ENCODE peak calls at places on chromosomes 16 and 17, in five cellular contexts. U, W, Y, B and D are unnamed samples.

GRCh38 chr17:45251931-45252330 is 10.0 kb downstream of the SPATA32 start:
- DNase-seq in U (no peak), W (no peak), Y (no peak), B (no peak), D (no peak)

GRCh38 chr17:46903762-46904672 is 18.9 kb upstream of the GOSR2 start:
- DNase-seq in U (no peak), W (no peak), Y (no peak), B (no peak), D (no peak)

GRCh38 chr16:16861546-16861945 is 482.6 kb downstream of the NPIPA7 start:
- DNase-seq in U (peak; percentile 38), W (peak; percentile 56), Y (peak; percentile 42), B (peak; percentile 83), D (peak; percentile 59)

GRCh38 chr17:59046192-59046591 is 60.5 kb downstream of the TRIM37 start:
- DNase-seq in U (no peak), W (no peak), Y (no peak), B (no peak), D (no peak)

GRCh38 chr17:77611791-77612466 is 346.6 kb upstream of the TNRC6C start:
- DNase-seq in U (no peak), W (no peak), Y (no peak), B (no peak), D (no peak)

GRCh38 chr16:81901483-81901882 is 109.8 kb downstream of the SDR42E1 start:
- DNase-seq in U (no peak), W (peak; percentile 12), Y (peak; percentile 48), B (no peak), D (no peak)

GRCh38 chr16:85285681-85286065 is 173.4 kb upstream of the CIBAR2 start:
- DNase-seq in U (no peak), W (no peak), Y (no peak), B (no peak), D (no peak)

GRCh38 chr17:56756536-56756935 is 77.2 kb downstream of the C17orf67 start:
- DNase-seq in U (peak; percentile 31), W (no peak), Y (no peak), B (no peak), D (no peak)

GRCh38 chr17:17694229-17695081 is 13.2 kb downstream of the RAI1 start:
- DNase-seq in U (peak; percentile 82), W (peak; percentile 80), Y (peak; percentile 54), B (peak; percentile 91), D (peak; percentile 85)

GRCh38 chr16:12706628-12707027 is 97.1 kb downstream of the CPPED1 start:
- DNase-seq in U (no peak), W (no peak), Y (no peak), B (no peak), D (no peak)

GRCh38 chr17:37135581-37135980 is 186.8 kb downstream of the AATF start:
- DNase-seq in U (no peak), W (no peak), Y (no peak), B (no peak), D (no peak)

GRCh38 chr16:84641643-84642358 is 6.5 kb upstream of the KLHL36 start:
- DNase-seq in U (no peak), W (no peak), Y (no peak), B (no peak), D (no peak)

GRCh38 chr16:69839240-69839688 is 77.1 kb downstream of the WWP2 start:
- DNase-seq in U (no peak), W (peak; percentile 52), Y (no peak), B (no peak), D (peak; percentile 52)

GRCh38 chr16:51390877-51391276 is 239.8 kb upstream of the SALL1 start:
- DNase-seq in U (no peak), W (no peak), Y (no peak), B (no peak), D (no peak)

GRCh38 chr16:3259097-3259496 is 2.7 kb upstream of the MEFV start:
- DNase-seq in U (no peak), W (peak; percentile 10), Y (peak; percentile 65), B (no peak), D (no peak)

GRCh38 chr16:65959978-65960377 is 406.5 kb upstream of the CDH5 start:
- DNase-seq in U (no peak), W (no peak), Y (no peak), B (no peak), D (no peak)

GRCh38 chr16:72989203-72989991 is 58.5 kb downstream of the ZFHX3 start:
- DNase-seq in U (no peak), W (peak; percentile 36), Y (no peak), B (no peak), D (peak; percentile 42)

GRCh38 chr17:42922335-42922734 is 21.7 kb downstream of the G6PC1 start:
- DNase-seq in U (no peak), W (no peak), Y (no peak), B (no peak), D (no peak)

GRCh38 chr16:84848991-84849634 is 29.3 kb downstream of the CRISPLD2 start:
- DNase-seq in U (no peak), W (no peak), Y (no peak), B (no peak), D (no peak)

GRCh38 chr17:66172706-66173223 is 19.2 kb downstream of the CEP112 start:
- DNase-seq in U (no peak), W (no peak), Y (no peak), B (no peak), D (no peak)

GRCh38 chr17:76527430-76528111 is 9.9 kb downstream of the CYGB start:
- DNase-seq in U (no peak), W (peak; percentile 34), Y (peak; percentile 57), B (peak; percentile 94), D (peak; percentile 91)

GRCh38 chr16:86590501-86591144 is 12.3 kb downstream of the FOXL1 start:
- DNase-seq in U (no peak), W (no peak), Y (no peak), B (no peak), D (no peak)

GRCh38 chr16:391885-392335 is 5.1 kb upstream of the NME4 start:
- DNase-seq in U (peak; percentile 76), W (peak; percentile 68), Y (no peak), B (peak; percentile 96), D (peak; percentile 48)

GRCh38 chr16:58640949-58641348 is 11.3 kb upstream of the CNOT1 start:
- DNase-seq in U (no peak), W (no peak), Y (no peak), B (no peak), D (no peak)

GRCh38 chr16:64240586-64240985 is 881.3 kb downstream of the CDH11 start:
- DNase-seq in U (no peak), W (no peak), Y (no peak), B (no peak), D (no peak)

GRCh38 chr16:75566889-75567255 is 693 bp downstream of the GABARAPL2 start:
- DNase-seq in U (no peak), W (peak; percentile 18), Y (no peak), B (peak; percentile 62), D (no peak)

GRCh38 chr17:5741810-5742209 is 157.5 kb upstream of the NLRP1 start:
- DNase-seq in U (no peak), W (no peak), Y (no peak), B (no peak), D (no peak)

GRCh38 chr16:67967956-67968439 is 439 bp downstream of the SLC12A4 start:
- DNase-seq in U (peak; percentile 36), W (peak; percentile 57), Y (no peak), B (peak; percentile 67), D (no peak)

GRCh38 chr17:70276931-70277330 is 107.6 kb downstream of the KCNJ2 start:
- DNase-seq in U (no peak), W (no peak), Y (no peak), B (no peak), D (no peak)

GRCh38 chr16:2713523-2713922 is 6.5 kb downstream of the PRSS27 start:
- DNase-seq in U (no peak), W (no peak), Y (no peak), B (no peak), D (no peak)

GRCh38 chr17:28407130-28407973 is 1.3 kb upstream of the SLC46A1 start:
- DNase-seq in U (no peak), W (no peak), Y (no peak), B (peak; percentile 89), D (no peak)

GRCh38 chr17:31859487-31860008 is 504 bp upstream of the COPRS start:
- DNase-seq in U (no peak), W (no peak), Y (no peak), B (no peak), D (no peak)

GRCh38 chr17:63535640-63536039 is 12.5 kb downstream of the KCNH6 start:
- DNase-seq in U (no peak), W (no peak), Y (no peak), B (no peak), D (no peak)
- H3K4me1 ChIP-seq in U (no peaks in the 10 kb centered on the region), W (peaks cover 7% of the 10 kb centered on the region), Y (no peaks in the 10 kb centered on the region), B (no peaks in the 10 kb centered on the region), D (no peaks in the 10 kb centered on the region)

GRCh38 chr17:40607641-40608040 is 40.0 kb downstream of the SMARCE1 start:
- DNase-seq in U (no peak), W (no peak), Y (peak; percentile 26), B (no peak), D (no peak)
- H3K4me3 ChIP-seq in U (no peak overlapping the region), W (no peak overlapping the region), Y (no peak overlapping the region), B (no peak overlapping the region), D (no peak overlapping the region)

DNA sequence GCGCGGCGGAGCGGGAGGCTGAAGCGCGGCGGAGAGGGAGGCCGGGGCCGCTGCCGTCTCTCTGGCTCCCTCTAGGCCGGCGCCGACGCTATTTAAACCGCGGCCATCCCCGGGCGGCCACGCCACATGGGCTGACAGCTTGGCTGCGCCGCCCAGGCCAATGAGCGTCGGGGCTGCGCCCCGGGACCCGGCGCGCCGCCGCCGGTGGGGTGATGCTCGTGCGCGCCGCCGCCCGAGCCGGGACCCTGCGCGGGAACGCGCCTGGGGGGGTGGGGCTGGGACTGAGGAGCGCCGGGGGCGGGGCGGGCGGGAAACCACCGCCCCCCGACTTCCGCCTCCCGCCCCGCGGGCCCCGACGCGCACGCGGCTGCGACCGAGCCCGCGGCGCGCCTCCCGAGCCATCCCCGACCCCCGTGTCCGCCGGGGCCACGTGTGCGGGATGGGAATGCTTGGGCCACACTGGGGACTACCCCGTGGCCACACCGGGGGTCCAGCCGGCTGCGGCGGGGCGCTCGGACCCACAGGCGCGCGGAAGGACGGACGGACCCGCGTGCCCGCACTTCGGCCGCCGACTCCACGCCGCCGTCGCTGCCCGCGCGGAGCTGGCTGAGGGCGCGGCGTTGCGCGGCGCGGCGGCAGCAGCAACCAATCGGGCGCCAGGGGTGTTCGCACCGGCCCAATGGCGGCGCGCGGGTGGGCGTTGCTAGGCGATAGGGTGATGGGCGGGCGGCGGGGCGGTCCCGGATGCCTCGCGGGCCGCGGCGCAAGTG is at the start of gene FASN:
- DNase-seq in U (peak; percentile 100), W (peak; percentile 96), Y (peak; percentile 93), B (peak; percentile 99), D (peak; percentile 96)
- H3K4me1 ChIP-seq in U (peaks cover 54% of the 10 kb centered on the region), W (peaks cover 56% of the 10 kb centered on the region), Y (peaks cover 13% of the 10 kb centered on the region), B (peaks cover 21% of the 10 kb centered on the region), D (no peaks in the 10 kb centered on the region)

DNA sequence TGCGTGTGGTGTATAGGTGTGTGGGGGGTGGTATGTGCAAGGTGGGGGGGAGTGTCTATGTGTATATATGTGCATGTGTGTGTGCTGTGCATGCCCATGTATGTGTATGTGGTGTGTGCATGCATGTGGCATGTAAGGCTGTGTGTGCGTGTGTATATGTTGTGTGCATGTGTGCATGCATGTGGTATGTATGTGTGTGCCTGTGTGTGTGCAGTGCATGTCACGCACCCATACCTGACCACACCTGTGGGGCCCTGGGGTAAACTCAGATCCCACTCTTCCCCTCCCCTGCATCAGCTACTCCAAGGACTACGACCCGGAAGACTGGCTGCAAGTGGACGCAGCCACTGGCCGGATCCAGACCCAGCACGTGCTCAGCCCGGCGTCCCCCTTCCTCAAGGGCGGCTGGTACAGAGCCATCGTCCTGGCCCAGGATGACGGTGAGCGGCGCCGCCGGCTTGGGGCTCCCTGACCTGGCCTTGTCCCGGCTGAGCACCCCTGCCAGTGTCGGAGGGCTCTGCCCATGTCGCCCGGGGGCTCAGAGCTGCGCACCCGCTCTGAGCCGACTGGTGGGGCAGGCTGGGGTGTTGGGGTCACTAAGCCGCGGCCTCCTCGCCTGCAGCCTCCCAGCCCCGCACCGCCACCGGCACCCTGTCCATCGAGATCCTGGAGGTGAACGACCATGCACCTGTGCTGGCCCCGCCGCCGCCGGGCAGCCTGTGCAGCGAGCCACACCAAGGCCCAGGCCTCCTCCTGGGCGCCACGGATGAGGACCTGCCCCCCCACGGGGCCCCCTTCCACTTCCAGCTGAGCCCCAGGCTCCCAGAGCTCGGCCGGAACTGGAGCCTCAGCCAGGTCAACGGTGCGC is 9.1 kb downstream of the SLC22A31 start:
- DNase-seq in U (no peak), W (peak; percentile 3), Y (no peak), B (peak; percentile 41), D (peak; percentile 49)
- H3K4me3 ChIP-seq in U (no peak overlapping the region), W (no peak overlapping the region), Y (no peak overlapping the region), B (no peak overlapping the region), D (no peak overlapping the region)